ENCODE peak calls at places on chromosomes 2 and 18, in four cellular contexts. R is stimulated activated CD8-positive, alpha-beta memory T cell treated with anti-CD3 and anti-CD28 coated beads, Interleukin-4, amount 100 ng/mL, for 1 hour; L is activated T-cell treated with anti-CD3 and anti-CD28 coated beads for 1 hour; M is activated CD4-positive, alpha-beta T cell treated with anti-CD3 and anti-CD28 coated beads, Interleukin-2, amount 50 U/mL, for 4 hours. P is an unnamed sample.
A peak's percentile ranks its signal among the peaks of the same experiment; 100 is the strongest.

GRCh38 chr2:110219496-110220192 is 7.3 kb upstream of the MTLN start:
- DNase-seq in R (no peak), L (no peak), M (no peak), P (no peak)

GRCh38 chr2:119407430-119408220 is 24.0 kb upstream of the TMEM37 start:
- DNase-seq in R (no peak), L (peak; percentile 6), M (no peak), P (peak; percentile 84)

GRCh38 chr2:181177376-181177775 is 197.0 kb downstream of the UBE2E3 start:
- DNase-seq in R (no peak), L (no peak), M (no peak), P (no peak)

GRCh38 chr2:25340340-25340886 is 1.3 kb downstream of the DNMT3A start:
- DNase-seq in R (no peak), L (no peak), M (no peak), P (peak; percentile 75)

GRCh38 chr2:241680827-241681599 is 5.6 kb downstream of the DTYMK start:
- DNase-seq in R (no peak), L (no peak), M (no peak), P (no peak)

GRCh38 chr2:152715854-152716428 is 1.3 kb downstream of the PRPF40A start:
- DNase-seq in R (no peak), L (no peak), M (no peak), P (peak; percentile 72)

GRCh38 chr18:48622911-48623431 is 84.1 kb downstream of the CTIF start:
- DNase-seq in R (no peak), L (no peak), M (no peak), P (no peak)

GRCh38 chr18:12745095-12745820 is 42.4 kb downstream of the PSMG2 start:
- DNase-seq in R (no peak), L (no peak), M (no peak), P (no peak)

GRCh38 chr2:239630618-239631286 is 229.9 kb upstream of the HDAC4 start:
- DNase-seq in R (no peak), L (no peak), M (no peak), P (no peak)

GRCh38 chr2:132037527-132038178 is 124.1 kb downstream of the ANKRD30BL start:
- DNase-seq in R (no peak), L (no peak), M (no peak), P (peak; percentile 59)

GRCh38 chr2:232757905-232758304 is 18.5 kb downstream of the KCNJ13 start:
- DNase-seq in R (no peak), L (no peak), M (no peak), P (no peak)

GRCh38 chr2:182379235-182379634 is 47.6 kb downstream of the PDE1A start:
- DNase-seq in R (no peak), L (no peak), M (no peak), P (no peak)

GRCh38 chr2:38750793-38751042 is 443 bp downstream of the SRSF7 start:
- DNase-seq in R (peak; percentile 56), L (peak; percentile 60), M (peak; percentile 68), P (peak; percentile 83)

GRCh38 chr2:74499940-74500577 is 656 bp upstream of the LBX2 start:
- DNase-seq in R (no peak), L (no peak), M (no peak), P (no peak)

GRCh38 chr2:205903549-205904129 is 182.3 kb downstream of the INO80D start:
- DNase-seq in R (no peak), L (no peak), M (no peak), P (peak; percentile 74)

GRCh38 chr2:160246356-160246755 is 46.3 kb upstream of the ITGB6 start:
- DNase-seq in R (no peak), L (no peak), M (no peak), P (peak; percentile 20)

GRCh38 chr2:119004602-119005001 is 62.6 kb downstream of the MARCO start:
- DNase-seq in R (no peak), L (no peak), M (no peak), P (no peak)

GRCh38 chr2:155100261-155100660 is 401.8 kb downstream of the KCNJ3 start:
- DNase-seq in R (no peak), L (no peak), M (no peak), P (no peak)

GRCh38 chr18:37430346-37431076 is 135.1 kb downstream of the CELF4 start:
- DNase-seq in R (no peak), L (no peak), M (no peak), P (peak; percentile 41)

GRCh38 chr18:75343389-75343788 is 84.1 kb downstream of the SMIM21 start:
- DNase-seq in R (no peak), L (no peak), M (no peak), P (no peak)

GRCh38 chr2:85439986-85440385 is 21.5 kb downstream of the SH2D6 start:
- DNase-seq in R (no peak), L (no peak), M (no peak), P (no peak)

GRCh38 chr2:59816075-59816474 is 737.4 kb downstream of the BCL11A start:
- DNase-seq in R (no peak), L (no peak), M (no peak), P (no peak)